ENCODE peak calls at places on chromosome 18, in eight cellular contexts. U is Karpas-422, H is gastrocnemius medialis, R is mammary epithelial cell, Z is suprapubic skin, G is uterus, Q is ovary, O is cardiac muscle cell. B is an unnamed sample.

GRCh38 chr18:60372598-60372997 is at the start of gene MC4R:
- DNase-seq in U (no peak), H (no peak), R (peak; percentile 35), Z (no peak), G (no peak), Q (peak; percentile 22), O (peak; percentile 89), B (peak; percentile 20)

GRCh38 chr18:13247506-13247905 is 28.9 kb downstream of the LDLRAD4 start:
- DNase-seq in U (peak; percentile 25), H (no peak), R (no peak), Z (peak; percentile 35), G (no peak), Q (no peak), O (no peak), B (no peak)

GRCh38 chr18:12307251-12307736 is 747 bp upstream of the TUBB6 start:
- DNase-seq in U (no peak), H (no peak), R (peak; percentile 63), Z (peak; percentile 72), G (peak; percentile 78), Q (peak; percentile 77), O (peak; percentile 57), B (peak; percentile 64)

GRCh38 chr18:58216071-58216471 is 172.0 kb downstream of the NEDD4L start:
- DNase-seq in U (no peak), H (no peak), R (peak; percentile 75), Z (no peak), G (peak; percentile 36), Q (no peak), O (peak; percentile 58), B (no peak)

GRCh38 chr18:8368490-8369217 is 240.6 kb upstream of the RAB12 start:
- DNase-seq in U (no peak), H (no peak), R (no peak), Z (no peak), G (no peak), Q (no peak), O (no peak), B (no peak)

GRCh38 chr18:46333371-46334199 is 229.4 kb downstream of the HAUS1 start:
- DNase-seq in U (no peak), H (no peak), R (peak; percentile 45), Z (peak; percentile 25), G (no peak), Q (no peak), O (peak; percentile 74), B (peak; percentile 41)

GRCh38 chr18:41905786-41906527 is 49.1 kb upstream of the PIK3C3 start:
- DNase-seq in U (no peak), H (no peak), R (peak; percentile 4), Z (no peak), G (no peak), Q (no peak), O (peak; percentile 40), B (no peak)

GRCh38 chr18:623760-624620 is 27.2 kb downstream of the CLUL1 start:
- DNase-seq in U (peak; percentile 78), H (peak; percentile 18), R (peak; percentile 34), Z (peak; percentile 77), G (peak; percentile 56), Q (peak; percentile 58), O (peak; percentile 78), B (peak; percentile 40)

GRCh38 chr18:77147418-77147852 is 14.9 kb upstream of the MBP start:
- DNase-seq in U (peak; percentile 69), H (no peak), R (no peak), Z (no peak), G (no peak), Q (no peak), O (no peak), B (no peak)

GRCh38 chr18:47418746-47419145 is 167.3 kb upstream of the SKOR2 start:
- DNase-seq in U (no peak), H (no peak), R (peak; percentile 1), Z (no peak), G (no peak), Q (no peak), O (no peak), B (no peak)

GRCh38 chr18:475202-475624 is 25.3 kb downstream of the COLEC12 start:
- DNase-seq in U (no peak), H (no peak), R (no peak), Z (no peak), G (peak; percentile 30), Q (no peak), O (peak; percentile 35), B (no peak)

GRCh38 chr18:56709463-56709862 is 58.3 kb downstream of the WDR7 start:
- DNase-seq in U (peak; percentile 80), H (no peak), R (peak; percentile 86), Z (no peak), G (no peak), Q (no peak), O (no peak), B (no peak)

GRCh38 chr18:6626457-6626856 is 103.1 kb upstream of the ARHGAP28 start:
- DNase-seq in U (no peak), H (no peak), R (no peak), Z (no peak), G (no peak), Q (no peak), O (no peak), B (no peak)

GRCh38 chr18:6628189-6628588 is 101.3 kb upstream of the ARHGAP28 start:
- DNase-seq in U (no peak), H (no peak), R (no peak), Z (no peak), G (no peak), Q (peak; percentile 35), O (no peak), B (no peak)

GRCh38 chr18:6629635-6630140 is 99.8 kb upstream of the ARHGAP28 start:
- DNase-seq in U (no peak), H (no peak), R (peak; percentile 73), Z (no peak), G (no peak), Q (no peak), O (no peak), B (no peak)

GRCh38 chr18:6624729-6625308 is 104.7 kb upstream of the ARHGAP28 start:
- DNase-seq in U (no peak), H (no peak), R (peak; percentile 30), Z (no peak), G (no peak), Q (no peak), O (no peak), B (no peak)

GRCh38 chr18:6627621-6628020 is 101.9 kb upstream of the ARHGAP28 start:
- DNase-seq in U (no peak), H (no peak), R (no peak), Z (no peak), G (no peak), Q (no peak), O (no peak), B (no peak)
- H3K4me1 ChIP-seq in U (no peaks in the 10 kb centered on the region), H (no peaks in the 10 kb centered on the region), R (no peaks in the 10 kb centered on the region), Z (peaks cover 25% of the 10 kb centered on the region), G (peaks cover 3% of the 10 kb centered on the region), Q (peaks cover 22% of the 10 kb centered on the region), O (peaks cover 6% of the 10 kb centered on the region), B (peaks cover 25% of the 10 kb centered on the region)

GRCh38 chr18:55320399-55321255 is 267.4 kb downstream of the TCF4 start:
- DNase-seq in U (peak; percentile 69), H (no peak), R (no peak), Z (no peak), G (no peak), Q (no peak), O (no peak), B (no peak)

GRCh38 chr18:55317322-55317721 is 270.7 kb downstream of the TCF4 start:
- DNase-seq in U (no peak), H (no peak), R (no peak), Z (no peak), G (no peak), Q (no peak), O (no peak), B (no peak)

GRCh38 chr18:55319517-55319905 is 268.5 kb downstream of the TCF4 start:
- DNase-seq in U (peak; percentile 54), H (no peak), R (no peak), Z (no peak), G (no peak), Q (no peak), O (no peak), B (no peak)

GRCh38 chr18:55317832-55318231 is 270.2 kb downstream of the TCF4 start:
- DNase-seq in U (no peak), H (no peak), R (no peak), Z (no peak), G (no peak), Q (no peak), O (no peak), B (no peak)

GRCh38 chr18:55318864-55319516 is 269.0 kb downstream of the TCF4 start:
- DNase-seq in U (no peak), H (no peak), R (no peak), Z (no peak), G (no peak), Q (no peak), O (no peak), B (no peak)
- H3K4me3 ChIP-seq in U (peak overlapping the region; percentile 70), H (peak overlapping the region; percentile 82), R (no peak overlapping the region), Z (peak overlapping the region; percentile 27), G (peak overlapping the region; percentile 72), Q (peak overlapping the region; percentile 54), O (no peak overlapping the region), B (peak overlapping the region; percentile 67)

DNA sequence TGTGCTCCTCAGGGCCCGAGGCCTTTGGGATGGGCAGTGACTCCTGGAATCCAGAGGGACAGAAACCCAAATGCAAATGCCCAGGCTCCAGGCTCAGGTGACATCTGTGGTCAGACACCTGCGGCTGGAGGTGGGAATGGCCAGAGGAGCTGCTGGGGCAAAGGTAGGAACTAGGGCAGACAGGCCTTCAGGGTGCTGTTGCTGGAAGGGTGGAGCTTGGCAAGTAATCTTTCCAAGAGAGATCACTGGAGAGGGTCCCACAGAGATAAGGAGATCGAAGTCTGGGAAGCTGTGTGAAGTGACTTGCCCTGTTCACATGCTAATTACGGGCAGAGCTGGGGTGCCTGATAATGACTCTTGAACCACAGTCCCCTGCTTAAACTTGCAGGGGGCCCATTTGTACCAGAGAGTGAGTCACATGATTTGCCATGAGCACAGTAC is 82.4 kb downstream of the ACAA2 start:
- DNase-seq in U (no peak), H (no peak), R (peak; percentile 36), Z (no peak), G (no peak), Q (no peak), O (no peak), B (no peak)
- H3K4me1 ChIP-seq in U (no peaks in the 10 kb centered on the region), H (no peaks in the 10 kb centered on the region), R (peaks cover 37% of the 10 kb centered on the region), Z (peaks cover 4% of the 10 kb centered on the region), G (no peaks in the 10 kb centered on the region), Q (no peaks in the 10 kb centered on the region), O (peaks cover 27% of the 10 kb centered on the region), B (no peaks in the 10 kb centered on the region)

GRCh38 chr18:10850828-10851227 is 298.5 kb downstream of the PIEZO2 start:
- DNase-seq in U (no peak), H (no peak), R (no peak), Z (no peak), G (no peak), Q (no peak), O (no peak), B (no peak)
- H3K4me3 ChIP-seq in U (no peak overlapping the region), H (no peak overlapping the region), R (no peak overlapping the region), Z (no peak overlapping the region), G (no peak overlapping the region), Q (no peak overlapping the region), O (no peak overlapping the region), B (no peak overlapping the region)

B was measured in heart left ventricle.